ENCODE peak calls at places on chromosomes 6 and 20, in four cellular contexts. S, V, N and Z are unnamed samples.

GRCh38 chr20:56513096-56513806 is 11.3 kb upstream of the FAM209A start:
- DNase-seq in N (peak; percentile 2), S (no peak), V (no peak), Z (no peak)

GRCh38 chr6:29553268-29554057 is 6.1 kb downstream of the UBD start:
- DNase-seq in S (no peak), N (peak; percentile 36), V (peak; percentile 85), Z (peak; percentile 73)

GRCh38 chr6:117270121-117270959 is 5.0 kb downstream of the VGLL2 start:
- DNase-seq in N (no peak), S (no peak), V (peak; percentile 74), Z (no peak)

GRCh38 chr6:14917101-14917500 is 328.8 kb upstream of the JARID2 start:
- DNase-seq in S (no peak), V (no peak), N (no peak), Z (no peak)

GRCh38 chr20:35511814-35512420 is 17.5 kb downstream of the C20orf173 start:
- DNase-seq in V (no peak), S (peak; percentile 53), N (peak; percentile 16), Z (peak; percentile 43)

GRCh38 chr6:24883618-24884017 is 52.1 kb downstream of the RIPOR2 start:
- DNase-seq in N (no peak), S (no peak), V (no peak), Z (no peak)

GRCh38 chr20:33006776-33007375 is 628 bp upstream of the BPIFB2 start:
- DNase-seq in N (no peak), S (peak; percentile 57), V (no peak), Z (no peak)

GRCh38 chr20:32902456-32903420 is 44.0 kb downstream of the EFCAB8 start:
- DNase-seq in S (peak; percentile 66), V (peak; percentile 72), N (no peak), Z (peak; percentile 70)

GRCh38 chr6:129183039-129183438 is 300.1 kb downstream of the LAMA2 start:
- DNase-seq in S (no peak), N (no peak), V (no peak), Z (no peak)
- TF ChIP-seq SUZ12 in S (no peak), N (no peak), V (no peak), Z (no peak)

GRCh38 chr20:57736738-57737347 is 27.0 kb upstream of the PMEPA1 start:
- DNase-seq in V (no peak), S (no peak), N (no peak), Z (no peak)
- TF ChIP-seq SUZ12 in V (no peak), S (no peak), N (no peak), Z (no peak)

DNA sequence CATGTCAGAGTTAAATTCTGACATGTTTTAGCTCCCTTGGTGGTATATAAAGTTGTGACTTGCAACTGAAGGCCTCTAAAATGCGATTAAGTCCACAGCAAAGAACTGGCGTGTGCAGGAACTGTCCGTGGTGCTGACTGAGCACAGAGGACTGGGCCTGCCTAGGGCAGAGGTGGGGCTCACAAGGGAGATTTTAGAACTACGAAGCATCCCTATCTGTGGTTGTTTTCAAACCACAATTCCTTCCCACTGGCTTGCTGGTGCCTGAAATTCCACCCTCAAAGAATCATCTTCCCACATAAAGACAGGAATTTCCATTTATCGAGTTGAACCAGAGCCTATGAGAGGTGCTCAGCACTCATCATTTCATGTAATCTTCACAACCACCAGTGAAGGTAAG is 30.1 kb downstream of the RIMS4 start:
- DNase-seq in V (peak; percentile 77), N (peak; percentile 56), S (peak; percentile 55), Z (peak; percentile 60)
- TF ChIP-seq SUZ12 in V (no peak), N (no peak), S (no peak), Z (no peak)

DNA sequence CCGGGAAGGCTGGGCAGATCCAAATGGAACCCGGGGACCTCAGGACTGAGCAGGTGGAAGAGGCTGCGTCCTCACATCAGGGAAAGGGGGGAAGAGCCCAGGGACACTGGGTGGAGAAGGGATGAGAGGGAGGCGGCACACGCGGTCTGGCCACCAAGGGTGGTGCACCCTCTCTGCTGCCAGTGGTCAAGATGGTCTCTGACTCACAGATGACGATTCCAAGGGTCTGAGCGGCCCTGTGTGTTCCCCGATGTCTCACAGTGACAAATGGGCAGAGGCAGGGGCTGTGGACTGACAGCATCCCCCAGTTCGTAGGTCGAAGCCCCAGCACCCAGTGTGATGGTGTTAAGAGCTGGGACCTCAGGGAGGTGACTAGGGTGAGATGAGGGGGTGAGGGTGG is 32.1 kb downstream of the SLCO4A1 start:
- DNase-seq in S (no peak), N (no peak), V (no peak), Z (no peak)
- TF ChIP-seq SUZ12 in S (no peak), N (no peak), V (no peak), Z (no peak)

DNA sequence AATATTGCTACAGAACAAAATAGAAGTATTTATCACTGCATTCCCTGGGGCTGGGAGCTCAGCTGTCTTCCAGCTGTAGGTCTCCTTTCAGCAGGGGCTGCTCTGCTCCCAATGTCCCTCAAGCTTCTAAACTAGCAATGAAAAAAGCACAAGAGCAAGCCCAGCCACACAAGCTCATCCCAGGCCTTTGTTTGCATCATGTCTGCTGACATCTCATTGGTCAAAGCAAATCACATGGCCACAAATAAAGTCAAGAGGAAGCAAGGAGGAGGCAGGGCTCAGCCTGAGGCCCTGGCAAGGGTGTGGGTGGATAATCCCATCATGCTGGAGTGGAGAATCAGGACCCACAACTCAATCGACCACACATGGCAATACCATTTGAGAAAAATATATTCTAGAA is 2.2 kb upstream of the BFSP1 start:
- DNase-seq in N (peak; percentile 44), S (peak; percentile 71), V (no peak), Z (peak; percentile 56)
- TF ChIP-seq SUZ12 in N (no peak), S (no peak), V (no peak), Z (no peak)

DNA sequence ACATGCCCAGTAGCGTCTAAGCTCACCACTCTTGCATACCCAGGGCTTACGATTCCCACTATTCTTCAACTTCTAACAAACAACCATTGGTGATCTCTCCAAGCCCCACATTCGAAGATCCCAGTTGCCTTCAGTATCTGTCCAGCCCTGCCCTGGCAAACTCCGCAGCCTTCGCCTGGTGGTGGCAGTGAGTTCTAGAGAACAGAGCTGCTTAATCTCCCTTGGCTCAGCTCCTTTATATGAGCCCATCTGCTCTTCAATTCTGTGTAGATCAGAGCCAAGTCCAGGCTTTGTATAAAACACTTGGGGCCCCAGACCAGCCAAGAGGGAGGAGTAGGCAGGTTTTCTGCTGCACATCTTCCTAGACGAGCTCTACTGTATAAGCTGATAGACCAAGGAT is 193.3 kb downstream of the PHACTR1 start:
- DNase-seq in N (no peak), S (no peak), V (no peak), Z (no peak)
- TF ChIP-seq SUZ12 in N (no peak), S (no peak), V (no peak), Z (no peak)

GRCh38 chr6:22027226-22027725 is 269.6 kb downstream of the PRL start:
- DNase-seq in S (no peak), N (no peak), V (no peak), Z (no peak)

GRCh38 chr6:22024973-22025467 is 271.8 kb downstream of the PRL start:
- DNase-seq in N (no peak), V (no peak), S (no peak), Z (no peak)

GRCh38 chr6:22025468-22026159 is 271.2 kb downstream of the PRL start:
- DNase-seq in V (peak; percentile 59), S (no peak), N (peak; percentile 88), Z (no peak)

GRCh38 chr6:22026160-22026678 is 270.6 kb downstream of the PRL start:
- DNase-seq in V (no peak), N (no peak), S (no peak), Z (no peak)

GRCh38 chr6:22024004-22024403 is 272.8 kb downstream of the PRL start:
- DNase-seq in V (no peak), N (no peak), S (no peak), Z (no peak)
- TF ChIP-seq SUZ12 in V (no peak), N (no peak), S (no peak), Z (no peak)

GRCh38 chr6:167302796-167303195 is 11.7 kb downstream of the UNC93A start:
- DNase-seq in S (no peak), V (no peak), N (no peak), Z (no peak)

GRCh38 chr6:167304912-167305311 is 13.8 kb downstream of the UNC93A start:
- DNase-seq in S (no peak), V (no peak), N (no peak), Z (no peak)

GRCh38 chr6:167302074-167302473 is 11.0 kb downstream of the UNC93A start:
- DNase-seq in S (no peak), V (no peak), N (no peak), Z (no peak)

GRCh38 chr6:167305796-167306195 is 14.7 kb downstream of the UNC93A start:
- DNase-seq in S (no peak), V (no peak), N (no peak), Z (no peak)

DNA sequence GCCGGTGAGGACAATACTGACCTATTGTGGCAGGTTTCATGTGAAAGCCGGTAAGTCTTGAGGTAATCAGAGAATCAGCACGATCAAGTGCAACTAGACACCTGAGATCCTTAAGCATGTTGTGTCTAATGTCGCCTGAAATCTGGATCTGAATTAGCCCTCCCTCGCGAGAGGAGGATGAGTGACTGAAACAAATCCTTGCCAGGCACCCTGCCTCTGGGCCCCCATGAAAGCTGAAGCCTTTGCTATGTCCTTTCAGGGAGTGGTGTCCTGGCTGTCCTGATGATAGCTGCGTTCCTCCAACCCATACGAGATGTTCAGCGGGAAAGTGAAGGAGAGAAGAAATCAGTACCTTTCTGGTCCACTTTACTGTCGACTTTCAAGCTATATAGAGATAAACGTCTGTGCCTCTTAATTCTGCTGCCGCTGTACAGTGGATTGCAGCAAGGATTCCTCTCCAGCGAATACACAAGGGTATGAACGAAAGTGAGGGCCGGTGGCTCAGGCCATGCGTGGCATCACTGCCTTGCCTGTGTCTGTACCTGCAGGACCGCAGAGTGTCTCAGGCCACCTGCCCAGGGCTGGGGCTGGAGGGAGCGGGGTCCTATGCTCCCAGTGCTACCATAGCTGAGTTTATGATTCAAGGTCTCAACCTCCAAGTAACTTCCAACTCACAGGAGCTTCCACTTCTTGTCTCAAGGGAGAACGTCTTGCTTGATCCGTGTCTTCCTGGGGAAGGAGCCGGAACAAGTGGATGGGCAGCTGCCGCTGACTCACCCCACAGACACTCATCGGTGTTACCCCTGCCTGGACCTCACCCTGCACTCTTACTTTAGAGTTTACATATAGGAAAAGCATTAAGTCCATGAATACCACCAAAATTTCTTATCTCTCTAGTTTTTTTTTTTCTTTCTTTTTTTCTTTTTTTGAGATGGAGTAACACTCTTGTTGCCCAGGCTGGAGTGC is 12.8 kb downstream of the UNC93A start:
- DNase-seq in V (no peak), S (no peak), N (no peak), Z (no peak)
- TF ChIP-seq SUZ12 in V (no peak), S (no peak), N (no peak), Z (no peak)

DNA sequence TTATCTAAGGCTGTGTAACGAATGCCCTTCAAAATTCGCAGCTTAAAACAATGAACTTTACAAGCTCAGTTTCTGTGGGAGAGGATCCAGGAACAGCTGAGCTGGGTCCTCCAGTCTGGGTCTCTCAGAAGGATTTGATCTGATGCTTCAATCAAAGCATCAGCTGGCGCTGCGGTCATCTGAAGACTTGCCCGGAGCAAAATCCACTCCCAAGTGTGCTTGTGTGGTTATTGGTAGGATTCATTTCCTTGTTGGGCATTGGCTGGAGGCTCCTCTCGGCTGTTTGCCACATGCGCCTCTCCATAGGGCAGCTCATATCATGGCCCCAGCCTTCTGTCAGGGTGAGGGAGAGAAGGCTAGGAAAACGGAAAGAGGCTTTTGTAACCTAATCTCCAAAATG is 269.3 kb upstream of the CHD6 start:
- DNase-seq in N (no peak), S (no peak), V (no peak), Z (no peak)
- TF ChIP-seq SUZ12 in N (no peak), S (no peak), V (no peak), Z (no peak)

GRCh38 chr6:80720824-80721223 is 614.4 kb downstream of the BCKDHB start:
- DNase-seq in N (no peak), V (no peak), S (no peak), Z (no peak)

GRCh38 chr6:80728830-80729229 is 622.4 kb downstream of the BCKDHB start:
- DNase-seq in S (no peak), N (no peak), V (no peak), Z (no peak)

GRCh38 chr6:80728340-80728739 is 621.9 kb downstream of the BCKDHB start:
- DNase-seq in N (no peak), S (no peak), V (no peak), Z (no peak)

GRCh38 chr6:80725156-80725930 is 618.9 kb downstream of the BCKDHB start:
- DNase-seq in S (no peak), V (no peak), N (no peak), Z (no peak)
- TF ChIP-seq SUZ12 in S (no peak), V (no peak), N (no peak), Z (no peak)